ENCODE peak calls at places on chromosomes 5 and 9, in eight cellular contexts. G is ovary; L is CD8-positive, alpha-beta memory T cell; U is fibroblast of mammary gland; M is cardiac fibroblast; C is OCI-LY7; I is astrocyte of the spinal cord; X is GM23338. N is an unnamed sample.

GRCh38 chr5:167534131-167534530 is 757.3 kb upstream of the WWC1 start:
- DNase-seq in I (no peak), U (no peak), L (no peak), M (no peak), X (peak; percentile 8), G (no peak), C (no peak), N (no peak)

GRCh38 chr5:88488566-88488965 is 219.9 kb upstream of the TMEM161B start:
- DNase-seq in X (no peak), M (no peak), I (no peak), G (no peak), C (no peak), L (no peak), U (no peak), N (no peak)

GRCh38 chr5:14293279-14293678 is 150.1 kb downstream of the TRIO start:
- DNase-seq in C (no peak), U (no peak), X (no peak), I (no peak), L (no peak), M (no peak), G (no peak), N (no peak)

GRCh38 chr5:78601622-78602314 is 46.8 kb downstream of the LHFPL2 start:
- DNase-seq in C (no peak), U (peak; percentile 85), L (no peak), M (no peak), G (no peak), I (peak; percentile 78), X (no peak), N (no peak)

GRCh38 chr5:53406630-53407316 is 73.7 kb upstream of the FST start:
- DNase-seq in U (peak; percentile 91), X (no peak), C (no peak), L (no peak), G (no peak), I (peak; percentile 88), M (peak; percentile 74), N (no peak)

GRCh38 chr5:169770109-169770508 is 133.0 kb downstream of the DOCK2 start:
- DNase-seq in U (no peak), M (no peak), L (no peak), I (no peak), X (no peak), C (no peak), G (no peak), N (no peak)

GRCh38 chr5:25056846-25057245 is 412.1 kb upstream of the CDH10 start:
- DNase-seq in X (no peak), C (no peak), I (no peak), U (no peak), G (no peak), M (no peak), L (no peak), N (no peak)

GRCh38 chr5:58075907-58076306 is 384.0 kb downstream of the PLK2 start:
- DNase-seq in M (no peak), G (no peak), X (no peak), C (no peak), U (no peak), L (no peak), I (no peak), N (no peak)

GRCh38 chr9:591292-591691 is 250.2 kb upstream of the DMRT1 start:
- DNase-seq in U (no peak), I (no peak), G (no peak), C (no peak), X (peak; percentile 7), M (peak; percentile 53), L (no peak), N (no peak)

GRCh38 chr5:34716986-34717385 is 60.9 kb downstream of the RAI14 start:
- DNase-seq in M (no peak), I (no peak), C (no peak), G (no peak), L (no peak), U (peak; percentile 58), X (no peak), N (no peak)

GRCh38 chr9:87390361-87390760 is 107.3 kb upstream of the DAPK1 start:
- DNase-seq in U (no peak), M (no peak), X (no peak), C (no peak), L (no peak), I (no peak), G (no peak), N (no peak)

GRCh38 chr9:133592731-133593409 is 16.3 kb downstream of the FAM163B start:
- DNase-seq in M (peak; percentile 40), G (no peak), I (no peak), U (peak; percentile 14), L (no peak), X (no peak), C (peak; percentile 39), N (peak; percentile 23)

GRCh38 chr5:53368516-53368915 is 111.9 kb upstream of the FST start:
- DNase-seq in G (no peak), U (peak; percentile 81), M (no peak), I (peak; percentile 56), C (no peak), X (no peak), L (no peak), N (no peak)

GRCh38 chr9:104091708-104092107 is 2.4 kb upstream of the SMC2 start:
- DNase-seq in M (peak; percentile 40), U (peak; percentile 19), C (peak; percentile 42), X (peak; percentile 2), G (no peak), I (peak; percentile 67), L (no peak), N (peak; percentile 59)

GRCh38 chr5:16238018-16238417 is 58.4 kb upstream of the MARCHF11 start:
- DNase-seq in X (no peak), G (no peak), L (no peak), C (no peak), I (no peak), U (no peak), M (no peak), N (no peak)

GRCh38 chr9:35227283-35227682 is 65.5 kb downstream of the UNC13B start:
- DNase-seq in C (no peak), X (no peak), I (no peak), M (peak; percentile 13), G (no peak), U (no peak), L (no peak), N (no peak)

GRCh38 chr9:129280236-129281231 is 102.5 kb upstream of the IER5L start:
- DNase-seq in L (no peak), C (no peak), X (no peak), U (no peak), M (no peak), I (no peak), G (peak; percentile 8), N (no peak)

GRCh38 chr5:175885813-175886212 is 14.4 kb downstream of the CPLX2 start:
- DNase-seq in L (no peak), C (no peak), G (no peak), M (peak; percentile 3), I (peak; percentile 27), X (no peak), U (no peak), N (peak; percentile 90)

GRCh38 chr9:82412586-82412985 is 424.0 kb downstream of the SPATA31D1 start:
- DNase-seq in L (no peak), M (no peak), X (no peak), G (no peak), U (no peak), C (no peak), I (no peak), N (no peak)

GRCh38 chr5:98397081-98397480 is 376.4 kb upstream of the RGMB start:
- DNase-seq in I (peak; percentile 37), U (peak; percentile 94), M (peak; percentile 46), X (no peak), C (no peak), G (no peak), L (no peak), N (no peak)

GRCh38 chr5:52657231-52657645 is 130.5 kb upstream of the ITGA1 start:
- DNase-seq in G (no peak), U (peak; percentile 65), C (peak; percentile 49), I (peak; percentile 66), L (no peak), X (peak; percentile 77), M (peak; percentile 69), N (peak; percentile 56)

GRCh38 chr9:85876628-85877027 is 64.3 kb upstream of the NAA35 start:
- DNase-seq in X (no peak), M (no peak), L (no peak), U (peak; percentile 5), I (no peak), G (no peak), C (no peak), N (no peak)

GRCh38 chr5:95941756-95942155 is 19.9 kb downstream of the ELL2 start:
- DNase-seq in M (no peak), L (no peak), G (no peak), X (no peak), U (peak; percentile 38), I (no peak), C (no peak), N (no peak)

GRCh38 chr5:122040903-122041302 is 37.2 kb downstream of the LOX start:
- DNase-seq in U (no peak), I (no peak), G (no peak), L (no peak), X (no peak), C (no peak), M (no peak), N (no peak)

GRCh38 chr5:122030251-122030650 is 47.8 kb downstream of the LOX start:
- DNase-seq in U (no peak), M (peak; percentile 31), C (no peak), G (no peak), I (no peak), L (no peak), X (peak; percentile 15), N (no peak)

DNA sequence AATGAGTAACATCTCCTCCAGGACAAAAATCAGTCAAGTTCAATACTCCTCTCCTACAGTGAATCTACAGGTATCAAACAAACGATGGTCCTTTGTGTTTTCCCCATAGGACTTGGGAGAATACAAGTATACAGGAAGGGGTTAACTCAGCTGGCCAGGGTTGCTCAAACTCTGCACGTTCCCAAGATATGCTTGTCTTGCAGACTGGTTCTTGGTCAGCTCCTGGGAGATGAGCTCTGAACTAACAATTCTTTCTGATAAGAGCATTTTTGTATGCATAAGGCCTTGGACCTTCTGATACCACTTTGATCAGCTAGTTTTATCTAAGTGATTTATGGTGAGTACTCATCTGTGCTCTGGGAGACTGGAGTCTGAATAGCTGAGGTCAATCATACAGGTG is 42.1 kb downstream of the LOX start:
- DNase-seq in C (no peak), L (no peak), X (no peak), I (no peak), G (no peak), M (no peak), U (no peak), N (no peak)
- H3K4me3 ChIP-seq in C (no peak overlapping the region), L (no peak overlapping the region), X (no peak overlapping the region), I (no peak overlapping the region), G (no peak overlapping the region), M (no peak overlapping the region), U (no peak overlapping the region), N (no peak overlapping the region)

GRCh38 chr9:70117835-70118319 is 74.2 kb downstream of the MAMDC2 start:
- DNase-seq in C (no peak), U (no peak), L (no peak), X (no peak), I (peak; percentile 56), M (peak; percentile 75), G (no peak), N (no peak)
- H3K4me3 ChIP-seq in C (no peak overlapping the region), U (no peak overlapping the region), L (no peak overlapping the region), X (no peak overlapping the region), I (no peak overlapping the region), M (no peak overlapping the region), G (no peak overlapping the region), N (no peak overlapping the region)

GRCh38 chr9:92184041-92184564 is 68.9 kb upstream of the SPTLC1 start:
- DNase-seq in I (no peak), X (no peak), G (no peak), M (no peak), C (no peak), U (no peak), L (no peak), N (no peak)
- H3K4me3 ChIP-seq in I (no peak overlapping the region), X (no peak overlapping the region), G (no peak overlapping the region), M (no peak overlapping the region), C (no peak overlapping the region), U (no peak overlapping the region), L (no peak overlapping the region), N (no peak overlapping the region)

GRCh38 chr9:33297455-33297854 is 7.1 kb downstream of the NFX1 start:
- DNase-seq in I (no peak), L (no peak), U (no peak), C (peak; percentile 94), G (no peak), X (no peak), M (no peak), N (peak; percentile 83)
- H3K4me3 ChIP-seq in I (no peak overlapping the region), L (peak overlapping the region; percentile 32), U (no peak overlapping the region), C (peak overlapping the region; percentile 62), G (no peak overlapping the region), X (no peak overlapping the region), M (no peak overlapping the region), N (peak overlapping the region; percentile 26)

N was measured in NB4.